ENCODE peak calls at places on chromosome 12, in seven cellular contexts. One of them, this sample, is unnamed.

GRCh38 chr12:84976133-84976532 is 59.9 kb downstream of the TSPAN19 start:
- DNase-seq in WERI-Rb-1: no peak
- DNase-seq in H7: no peak
- DNase-seq in Peyer's patch: no peak
- DNase-seq in hepatocyte: no peak
- DNase-seq in GM23248: no peak
- DNase-seq in upper lobe of right lung: peak
- DNase-seq in this sample: no peak

GRCh38 chr12:52636189-52636588 is 15.8 kb downstream of the KRT2 start:
- DNase-seq in WERI-Rb-1: no peak
- DNase-seq in H7: no peak
- DNase-seq in Peyer's patch: no peak
- DNase-seq in hepatocyte: no peak
- DNase-seq in GM23248: no peak
- DNase-seq in upper lobe of right lung: no peak
- DNase-seq in this sample: no peak

GRCh38 chr12:32106153-32106516 is 512 bp upstream of the BICD1 start:
- DNase-seq in WERI-Rb-1: no peak
- DNase-seq in H7: no peak
- DNase-seq in Peyer's patch: peak
- DNase-seq in hepatocyte: no peak
- DNase-seq in GM23248: no peak
- DNase-seq in upper lobe of right lung: no peak
- DNase-seq in this sample: no peak

GRCh38 chr12:63151061-63151897 is at the start of gene AVPR1A:
- DNase-seq in WERI-Rb-1: peak
- DNase-seq in H7: peak
- DNase-seq in Peyer's patch: no peak
- DNase-seq in hepatocyte: peak
- DNase-seq in GM23248: peak
- DNase-seq in upper lobe of right lung: no peak
- DNase-seq in this sample: no peak

GRCh38 chr12:98656289-98657101 is 11.4 kb downstream of the APAF1 start:
- DNase-seq in WERI-Rb-1: no peak
- DNase-seq in H7: no peak
- DNase-seq in Peyer's patch: no peak
- DNase-seq in hepatocyte: peak
- DNase-seq in GM23248: peak
- DNase-seq in upper lobe of right lung: no peak
- DNase-seq in this sample: no peak

GRCh38 chr12:113436586-113436985 is 14.4 kb downstream of the SDSL start:
- DNase-seq in WERI-Rb-1: no peak
- DNase-seq in H7: no peak
- DNase-seq in Peyer's patch: no peak
- DNase-seq in hepatocyte: no peak
- DNase-seq in GM23248: no peak
- DNase-seq in upper lobe of right lung: no peak
- DNase-seq in this sample: no peak

GRCh38 chr12:122841544-122842321 is 6.5 kb downstream of the HIP1R start:
- DNase-seq in WERI-Rb-1: no peak
- DNase-seq in H7: peak
- DNase-seq in Peyer's patch: no peak
- DNase-seq in hepatocyte: peak
- DNase-seq in GM23248: peak
- DNase-seq in upper lobe of right lung: no peak
- DNase-seq in this sample: no peak

GRCh38 chr12:131072446-131073230 is 118.9 kb downstream of the ADGRD1 start:
- DNase-seq in WERI-Rb-1: peak
- DNase-seq in H7: no peak
- DNase-seq in Peyer's patch: no peak
- DNase-seq in hepatocyte: no peak
- DNase-seq in GM23248: no peak
- DNase-seq in upper lobe of right lung: peak
- DNase-seq in this sample: no peak

GRCh38 chr12:2845280-2845679 is 10.4 kb upstream of the NRIP2 start:
- DNase-seq in WERI-Rb-1: peak
- DNase-seq in H7: peak
- DNase-seq in Peyer's patch: no peak
- DNase-seq in hepatocyte: no peak
- DNase-seq in GM23248: peak
- DNase-seq in upper lobe of right lung: no peak
- DNase-seq in this sample: no peak

GRCh38 chr12:107379852-107380567 is 286.7 kb upstream of the CRY1 start:
- DNase-seq in WERI-Rb-1: peak
- DNase-seq in H7: no peak
- DNase-seq in Peyer's patch: no peak
- DNase-seq in hepatocyte: peak
- DNase-seq in GM23248: peak
- DNase-seq in upper lobe of right lung: no peak
- DNase-seq in this sample: no peak

GRCh38 chr12:55675671-55676070 is 32.0 kb downstream of the ITGA7 start:
- DNase-seq in WERI-Rb-1: no peak
- DNase-seq in H7: no peak
- DNase-seq in Peyer's patch: peak
- DNase-seq in hepatocyte: no peak
- DNase-seq in GM23248: no peak
- DNase-seq in upper lobe of right lung: peak
- DNase-seq in this sample: no peak

GRCh38 chr12:116366824-116367223 is 89.3 kb upstream of the MED13L start:
- DNase-seq in WERI-Rb-1: no peak
- DNase-seq in H7: no peak
- DNase-seq in Peyer's patch: no peak
- DNase-seq in hepatocyte: no peak
- DNase-seq in GM23248: no peak
- DNase-seq in upper lobe of right lung: no peak
- DNase-seq in this sample: no peak

GRCh38 chr12:87807127-87807526 is 222.1 kb downstream of the C12orf50 start:
- DNase-seq in WERI-Rb-1: no peak
- DNase-seq in H7: no peak
- DNase-seq in Peyer's patch: no peak
- DNase-seq in hepatocyte: no peak
- DNase-seq in GM23248: peak
- DNase-seq in upper lobe of right lung: no peak
- DNase-seq in this sample: no peak

GRCh38 chr12:89991807-89992206 is 283.2 kb upstream of the ATP2B1 start:
- DNase-seq in WERI-Rb-1: no peak
- DNase-seq in H7: no peak
- DNase-seq in Peyer's patch: no peak
- DNase-seq in hepatocyte: no peak
- DNase-seq in GM23248: no peak
- DNase-seq in upper lobe of right lung: no peak
- DNase-seq in this sample: no peak

GRCh38 chr12:62977419-62977818 is 42.5 kb upstream of the PPM1H start:
- DNase-seq in WERI-Rb-1: no peak
- DNase-seq in H7: no peak
- DNase-seq in Peyer's patch: peak
- DNase-seq in hepatocyte: no peak
- DNase-seq in GM23248: peak
- DNase-seq in upper lobe of right lung: no peak
- DNase-seq in this sample: no peak

GRCh38 chr12:50839032-50839431 is 3.7 kb upstream of the TMPRSS12 start:
- DNase-seq in WERI-Rb-1: no peak
- DNase-seq in H7: no peak
- DNase-seq in Peyer's patch: no peak
- DNase-seq in hepatocyte: no peak
- DNase-seq in GM23248: peak
- DNase-seq in upper lobe of right lung: no peak
- DNase-seq in this sample: no peak

GRCh38 chr12:20372326-20373097 is 4.2 kb downstream of the PDE3A start:
- DNase-seq in WERI-Rb-1: no peak
- DNase-seq in H7: no peak
- DNase-seq in Peyer's patch: no peak
- DNase-seq in hepatocyte: no peak
- DNase-seq in GM23248: no peak
- DNase-seq in upper lobe of right lung: no peak
- DNase-seq in this sample: no peak

GRCh38 chr12:71662861-71663560 is 637 bp downstream of the ZFC3H1 start:
- DNase-seq in WERI-Rb-1: peak
- DNase-seq in H7: peak
- DNase-seq in Peyer's patch: peak
- DNase-seq in hepatocyte: peak
- DNase-seq in GM23248: peak
- DNase-seq in upper lobe of right lung: peak
- DNase-seq in this sample: peak

GRCh38 chr12:113278631-113279030 is 56.3 kb downstream of the SLC8B1 start:
- DNase-seq in WERI-Rb-1: no peak
- DNase-seq in H7: no peak
- DNase-seq in Peyer's patch: no peak
- DNase-seq in hepatocyte: no peak
- DNase-seq in GM23248: no peak
- DNase-seq in upper lobe of right lung: peak
- DNase-seq in this sample: no peak

GRCh38 chr12:132942611-132943010 is 13.5 kb downstream of the ZNF605 start:
- DNase-seq in WERI-Rb-1: no peak
- DNase-seq in H7: no peak
- DNase-seq in Peyer's patch: no peak
- DNase-seq in hepatocyte: no peak
- DNase-seq in GM23248: no peak
- DNase-seq in upper lobe of right lung: no peak
- DNase-seq in this sample: no peak
- H3K4me3 ChIP-seq in WERI-Rb-1: no peak
- H3K4me3 ChIP-seq in H7: no peak
- H3K4me3 ChIP-seq in Peyer's patch: no peak
- H3K4me3 ChIP-seq in hepatocyte: no peak
- H3K4me3 ChIP-seq in GM23248: no peak
- H3K4me3 ChIP-seq in upper lobe of right lung: no peak
- H3K4me3 ChIP-seq in this sample: no peak

GRCh38 chr12:22702690-22703089 is 77.7 kb downstream of the ETNK1 start:
- DNase-seq in WERI-Rb-1: no peak
- DNase-seq in H7: no peak
- DNase-seq in Peyer's patch: no peak
- DNase-seq in hepatocyte: peak
- DNase-seq in GM23248: peak
- DNase-seq in upper lobe of right lung: no peak
- DNase-seq in this sample: no peak

GRCh38 chr12:22700126-22700525 is 75.2 kb downstream of the ETNK1 start:
- DNase-seq in WERI-Rb-1: no peak
- DNase-seq in H7: no peak
- DNase-seq in Peyer's patch: no peak
- DNase-seq in hepatocyte: peak
- DNase-seq in GM23248: peak
- DNase-seq in upper lobe of right lung: no peak
- DNase-seq in this sample: no peak
- H3K4me3 ChIP-seq in WERI-Rb-1: no peak
- H3K4me3 ChIP-seq in H7: peak
- H3K4me3 ChIP-seq in Peyer's patch: no peak
- H3K4me3 ChIP-seq in hepatocyte: no peak
- H3K4me3 ChIP-seq in GM23248: no peak
- H3K4me3 ChIP-seq in upper lobe of right lung: no peak
- H3K4me3 ChIP-seq in this sample: no peak

GRCh38 chr12:76628745-76629144 is 69.2 kb upstream of the OSBPL8 start:
- DNase-seq in WERI-Rb-1: no peak
- DNase-seq in H7: no peak
- DNase-seq in Peyer's patch: no peak
- DNase-seq in hepatocyte: no peak
- DNase-seq in GM23248: no peak
- DNase-seq in upper lobe of right lung: no peak
- DNase-seq in this sample: no peak

GRCh38 chr12:76633415-76633814 is 73.8 kb upstream of the OSBPL8 start:
- DNase-seq in WERI-Rb-1: no peak
- DNase-seq in H7: no peak
- DNase-seq in Peyer's patch: no peak
- DNase-seq in hepatocyte: no peak
- DNase-seq in GM23248: no peak
- DNase-seq in upper lobe of right lung: no peak
- DNase-seq in this sample: no peak

GRCh38 chr12:76634074-76634570 is 74.6 kb upstream of the OSBPL8 start:
- DNase-seq in WERI-Rb-1: no peak
- DNase-seq in H7: no peak
- DNase-seq in Peyer's patch: no peak
- DNase-seq in hepatocyte: no peak
- DNase-seq in GM23248: no peak
- DNase-seq in upper lobe of right lung: no peak
- DNase-seq in this sample: no peak

GRCh38 chr12:76627346-76628135 is 68.0 kb upstream of the OSBPL8 start:
- DNase-seq in WERI-Rb-1: no peak
- DNase-seq in H7: no peak
- DNase-seq in Peyer's patch: no peak
- DNase-seq in hepatocyte: no peak
- DNase-seq in GM23248: peak
- DNase-seq in upper lobe of right lung: no peak
- DNase-seq in this sample: no peak

DNA sequence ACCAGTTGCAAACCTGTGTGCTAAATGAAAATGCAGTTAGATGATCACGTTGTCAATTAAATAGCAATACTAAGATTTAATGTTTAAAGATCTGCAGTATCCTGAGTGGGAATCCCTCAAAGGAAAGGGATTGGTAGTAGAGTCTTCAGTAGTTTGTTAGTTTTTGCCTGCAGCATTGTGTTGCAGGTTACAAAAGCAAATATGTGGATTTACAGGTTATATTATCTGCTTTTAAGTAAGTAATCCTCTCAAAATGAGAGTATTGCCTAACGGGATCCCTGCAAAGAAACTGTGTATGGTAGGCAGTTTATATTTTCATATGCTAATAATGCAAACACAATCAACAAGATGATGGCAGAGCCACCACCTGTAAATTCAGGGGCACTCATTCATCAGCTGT is 72.2 kb upstream of the OSBPL8 start:
- DNase-seq in WERI-Rb-1: no peak
- DNase-seq in H7: no peak
- DNase-seq in Peyer's patch: no peak
- DNase-seq in hepatocyte: no peak
- DNase-seq in GM23248: no peak
- DNase-seq in upper lobe of right lung: no peak
- DNase-seq in this sample: no peak
- H3K4me3 ChIP-seq in WERI-Rb-1: no peak
- H3K4me3 ChIP-seq in H7: no peak
- H3K4me3 ChIP-seq in Peyer's patch: no peak
- H3K4me3 ChIP-seq in hepatocyte: no peak
- H3K4me3 ChIP-seq in GM23248: no peak
- H3K4me3 ChIP-seq in upper lobe of right lung: no peak
- H3K4me3 ChIP-seq in this sample: no peak

DNA sequence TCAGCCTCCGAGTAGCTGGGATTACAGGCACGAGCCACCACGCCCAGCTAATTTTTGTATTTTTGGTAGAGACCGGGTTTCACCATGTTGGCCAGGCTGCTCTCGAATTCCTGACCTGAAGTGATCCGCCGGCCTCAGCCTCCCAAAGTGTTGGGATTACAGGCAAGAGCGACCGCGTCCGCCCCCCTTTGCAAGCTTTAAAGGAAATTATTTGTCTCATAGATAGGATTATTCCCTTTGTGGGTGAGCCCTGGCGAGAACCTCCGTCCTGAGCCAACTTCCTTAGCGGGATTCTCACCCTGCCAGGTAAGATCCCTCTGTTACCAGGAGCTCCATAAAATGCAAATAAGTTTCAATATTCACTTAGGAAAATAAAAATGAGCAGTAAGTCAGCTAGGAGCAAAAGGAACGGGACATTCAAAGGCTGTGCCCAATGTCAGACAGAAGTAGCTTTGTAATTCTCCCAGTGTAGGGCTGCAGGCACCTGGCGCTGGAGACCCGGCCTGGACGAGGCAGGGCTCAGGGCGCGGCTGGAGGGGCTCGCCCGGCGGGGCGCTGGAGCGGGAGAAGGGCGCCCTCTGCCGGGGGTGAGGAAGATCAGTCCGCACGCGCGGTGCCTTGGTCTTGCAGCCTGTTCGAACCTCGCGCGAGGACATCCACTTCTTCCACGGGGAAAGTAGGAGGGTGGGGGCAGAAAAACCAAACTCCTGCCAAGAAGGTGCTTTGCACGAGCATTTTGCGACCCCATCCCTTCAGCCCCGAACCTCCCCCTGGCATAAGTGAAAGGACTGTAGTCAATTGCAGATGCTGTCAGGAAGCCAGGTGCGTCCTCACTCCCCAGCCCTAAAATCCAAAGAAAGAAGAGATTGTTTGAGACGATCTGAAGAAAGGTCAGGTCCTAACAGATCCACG is 47.1 kb upstream of the PLXNC1 start:
- DNase-seq in WERI-Rb-1: peak
- DNase-seq in H7: peak
- DNase-seq in Peyer's patch: peak
- DNase-seq in hepatocyte: peak
- DNase-seq in GM23248: peak
- DNase-seq in upper lobe of right lung: peak
- DNase-seq in this sample: peak
- H3K4me3 ChIP-seq in WERI-Rb-1: peak
- H3K4me3 ChIP-seq in H7: peak
- H3K4me3 ChIP-seq in Peyer's patch: peak
- H3K4me3 ChIP-seq in hepatocyte: peak
- H3K4me3 ChIP-seq in GM23248: peak
- H3K4me3 ChIP-seq in upper lobe of right lung: peak
- H3K4me3 ChIP-seq in this sample: peak